ENCODE peak calls at places on chromosomes 13 and 19, in four cellular contexts. X is GM12891, R is GM12878, K is K562. I is an unnamed sample.

GRCh38 chr13:35146686-35147085 is 204.6 kb downstream of the NBEA start:
- DNase-seq in X (no peak), R (no peak), K (no peak), I (no peak)

GRCh38 chr13:58979851-58980250 is 1183.9 kb downstream of the DIAPH3 start:
- DNase-seq in X (no peak), R (no peak), K (no peak), I (no peak)

GRCh38 chr19:28943651-28944050 is 269.3 kb downstream of the UQCRFS1 start:
- DNase-seq in X (no peak), R (no peak), K (peak; percentile 57), I (no peak)

GRCh38 chr13:34179481-34179880 is 361.5 kb downstream of the RFC3 start:
- DNase-seq in X (no peak), R (no peak), K (no peak), I (no peak)

GRCh38 chr13:40798380-40798779 is 9.0 kb downstream of the SLC25A15 start:
- DNase-seq in X (no peak), R (no peak), K (no peak), I (peak; percentile 87)

GRCh38 chr13:40398060-40398459 is 268.4 kb downstream of the FOXO1 start:
- DNase-seq in X (no peak), R (no peak), K (no peak), I (no peak)

GRCh38 chr19:1274081-1274851 is 1.1 kb upstream of the FAM174C start:
- DNase-seq in X (no peak), R (no peak), K (peak; percentile 57), I (no peak)

GRCh38 chr19:35063940-35064818 is 22.7 kb downstream of the HPN start:
- DNase-seq in X (no peak), R (no peak), K (no peak), I (no peak)

GRCh38 chr13:55410398-55411330 is 1730.1 kb upstream of the PRR20A start:
- DNase-seq in X (no peak), R (no peak), K (no peak), I (no peak)

GRCh38 chr13:30978981-30979956 is 46.8 kb downstream of the TEX26 start:
- DNase-seq in X (no peak), R (no peak), K (peak; percentile 11), I (peak; percentile 36)

GRCh38 chr13:47334173-47334572 is 437.3 kb upstream of the HTR2A start:
- DNase-seq in X (no peak), R (no peak), K (no peak), I (no peak)

GRCh38 chr13:27005976-27006518 is 165.6 kb downstream of the USP12 start:
- DNase-seq in X (no peak), R (no peak), K (no peak), I (no peak)

GRCh38 chr13:102405499-102406079 is 3.7 kb upstream of the FGF14 start:
- DNase-seq in X (no peak), R (no peak), K (no peak), I (no peak)

GRCh38 chr13:98509271-98510155 is 67.4 kb downstream of the STK24 start:
- DNase-seq in X (no peak), R (peak; percentile 79), K (peak; percentile 89), I (peak; percentile 88)

GRCh38 chr13:40341086-40341471 is 325.4 kb downstream of the FOXO1 start:
- DNase-seq in X (no peak), R (no peak), K (no peak), I (no peak)

GRCh38 chr19:45403781-45404556 is 900 bp downstream of the PPP1R13L start:
- DNase-seq in X (peak; percentile 65), R (no peak), K (peak; percentile 78), I (no peak)

GRCh38 chr13:94433055-94433947 is 46.2 kb downstream of the DCT start:
- DNase-seq in X (no peak), R (no peak), K (peak; percentile 50), I (peak; percentile 30)
- TF ChIP-seq SPI1 in X (no peak), R (no peak), K (no peak), I (no peak)

GRCh38 chr19:7831452-7831851 is 1.4 kb downstream of the EVI5L start:
- DNase-seq in X (no peak), R (no peak), K (peak; percentile 72), I (no peak)
- TF ChIP-seq SPI1 in X (no peak), R (no peak), K (peak; percentile 3), I (no peak)

GRCh38 chr19:41299755-41300089 is 10.2 kb upstream of the CCDC97 start:
- DNase-seq in X (no peak), R (no peak), K (no peak), I (no peak)
- TF ChIP-seq SPI1 in X (no peak), R (no peak), K (no peak), I (no peak)

DNA sequence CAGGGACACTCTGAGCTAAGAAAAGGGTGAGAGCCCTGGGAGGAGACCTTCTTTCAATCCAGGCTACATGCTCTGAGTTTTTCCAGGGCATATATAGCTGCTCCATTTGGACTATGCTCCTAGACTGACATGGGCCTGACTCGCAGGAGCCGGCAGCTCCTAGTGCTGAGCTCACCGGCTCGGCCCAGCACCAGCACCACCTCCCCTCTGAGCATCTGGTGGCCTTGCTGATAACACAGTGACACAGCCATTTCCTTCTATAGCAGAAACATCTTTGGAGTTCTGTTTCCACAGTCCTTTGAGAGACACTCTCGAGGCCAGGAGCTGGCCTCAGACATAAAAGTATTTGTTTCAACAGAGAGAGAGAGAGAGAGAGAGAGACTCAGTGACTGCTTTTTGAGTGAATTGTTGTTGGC is 184.9 kb downstream of the TM9SF2 start:
- DNase-seq in X (no peak), R (no peak), K (peak; percentile 76), I (no peak)
- TF ChIP-seq SPI1 in X (no peak), R (no peak), K (no peak), I (no peak)

GRCh38 chr13:80923907-80924306 is 583.0 kb upstream of the SPRY2 start:
- DNase-seq in X (no peak), R (no peak), K (no peak), I (no peak)
- TF ChIP-seq SPI1 in X (no peak), R (no peak), K (no peak), I (no peak)

DNA sequence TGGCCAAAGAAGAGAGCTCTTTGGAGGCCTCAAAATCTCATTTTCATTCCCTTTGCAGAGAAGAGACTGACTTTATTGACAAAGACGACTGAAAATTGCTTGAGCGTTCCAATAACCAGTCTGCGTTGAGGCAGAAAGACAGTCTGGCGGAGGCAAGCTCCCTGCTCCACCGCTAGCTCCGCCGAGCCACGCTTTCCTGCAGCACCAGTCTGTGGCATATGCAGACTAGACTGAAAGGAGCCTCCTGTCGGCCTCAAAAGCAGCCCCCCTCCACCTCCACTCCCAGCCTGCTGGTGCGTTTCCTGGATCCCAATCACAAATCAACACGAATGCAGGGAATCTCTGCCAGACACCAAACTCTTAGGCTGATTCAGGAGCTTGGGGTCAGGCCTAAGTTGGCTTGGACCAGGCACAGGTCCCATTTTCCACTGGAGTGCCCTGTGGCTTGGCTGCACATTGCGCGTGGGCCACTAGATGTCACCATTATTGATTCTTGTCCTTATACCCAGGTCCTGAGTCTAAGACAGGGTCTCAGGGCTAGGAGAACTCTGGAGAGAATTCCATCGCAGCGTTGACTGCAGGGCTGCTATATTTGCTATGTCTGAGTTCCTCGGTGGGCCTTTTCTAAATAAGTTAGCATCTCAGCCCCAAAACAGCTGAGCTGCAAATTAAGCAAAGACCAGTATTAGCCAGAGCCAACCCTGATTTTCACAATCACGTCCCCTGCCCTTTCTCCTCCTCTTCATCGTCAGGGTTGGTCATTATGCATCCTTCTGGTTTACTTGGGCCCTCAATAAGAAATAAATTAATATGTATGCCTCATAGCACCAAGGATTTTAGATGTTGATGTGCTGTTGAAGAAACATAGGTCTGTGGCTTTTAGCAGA is 5.2 kb upstream of the ZNF507 start:
- DNase-seq in X (peak; percentile 33), R (no peak), K (peak; percentile 60), I (peak; percentile 35)
- TF ChIP-seq SPI1 in X (no peak), R (no peak), K (no peak), I (no peak)

GRCh38 chr19:10106100-10106936 is at the start of gene PPAN:
- DNase-seq in X (peak; percentile 97), R (peak; percentile 93), K (peak; percentile 100), I (peak; percentile 97)
- TF ChIP-seq SPI1 in X (no peak), R (no peak), K (no peak), I (no peak)

DNA sequence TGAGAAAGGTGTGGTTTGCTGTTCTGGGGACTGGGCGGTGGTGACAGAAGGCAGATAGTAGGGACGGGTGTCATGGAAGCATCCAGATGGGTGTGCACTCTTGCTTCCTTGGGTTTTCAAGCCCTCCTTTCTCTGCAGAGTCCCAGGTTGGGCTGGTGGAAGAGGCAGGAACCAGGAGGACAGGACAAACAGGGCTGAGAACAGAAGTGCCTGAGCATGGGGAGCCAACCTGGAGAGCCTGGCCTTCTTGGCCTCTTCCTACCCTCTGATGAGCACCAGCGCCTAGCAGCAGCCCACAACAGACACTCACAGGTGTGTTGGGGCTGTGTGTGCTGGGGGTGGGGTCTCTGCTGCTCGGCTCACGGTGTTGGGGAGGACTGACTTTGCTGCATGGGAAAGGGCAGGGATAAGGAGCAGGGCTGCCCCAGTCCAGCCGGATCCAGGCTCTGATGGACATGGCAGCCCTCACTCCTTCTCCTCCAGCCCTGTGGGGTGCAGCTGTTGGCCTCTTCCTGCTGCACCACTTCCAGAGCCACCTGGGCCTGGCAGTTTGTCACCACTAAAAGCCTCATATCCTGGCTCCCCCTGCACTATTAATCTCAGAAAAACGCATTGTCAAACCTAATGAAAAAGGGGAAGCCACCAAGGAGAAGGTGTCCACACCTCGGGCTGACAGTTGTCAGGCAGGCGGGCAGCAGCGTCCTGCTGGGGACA is 150.7 kb upstream of the TSHZ3 start:
- DNase-seq in X (no peak), R (no peak), K (no peak), I (no peak)
- TF ChIP-seq SPI1 in X (no peak), R (no peak), K (no peak), I (no peak)

GRCh38 chr13:111126509-111126908 is 11.4 kb downstream of the ARHGEF7 start:
- DNase-seq in X (no peak), R (no peak), K (no peak), I (no peak)
- TF ChIP-seq SPI1 in X (no peak), R (no peak), K (no peak), I (no peak)